ENCODE peak calls at places on chromosomes 1 and 21, in ten cellular contexts. J is right atrium auricular region, I is LNCaP clone FGC, M is AG04449, F is fibroblast of the aortic adventitia, S is AG04450, K is left ventricle myocardium inferior, X is cardiac fibroblast, R is heart right ventricle, P is adrenal gland. O is an unnamed sample.

GRCh38 chr1:67537647-67538018 is 107.4 kb upstream of the SERBP1 start:
- DNase-seq in M (no peak), I (no peak), F (no peak), K (no peak), S (no peak), P (no peak), J (no peak), X (no peak), R (no peak), O (no peak)

GRCh38 chr1:238830036-238830611 is 556.2 kb upstream of the CHRM3 start:
- DNase-seq in S (no peak), J (no peak), M (no peak), P (no peak), K (no peak), I (no peak), F (no peak), X (no peak), R (no peak), O (no peak)

GRCh38 chr1:117696567-117696966 is 90.7 kb downstream of the TENT5C start:
- DNase-seq in R (no peak), J (no peak), F (peak; percentile 95), M (peak; percentile 62), S (peak; percentile 53), I (no peak), X (peak; percentile 85), P (no peak), K (no peak), O (no peak)

GRCh38 chr1:237115035-237115434 is 73.1 kb downstream of the RYR2 start:
- DNase-seq in X (no peak), I (no peak), K (no peak), P (no peak), M (no peak), S (no peak), J (no peak), F (no peak), R (peak; percentile 27), O (no peak)

GRCh38 chr1:41901551-41901950 is 17.2 kb downstream of the HIVEP3 start:
- DNase-seq in F (no peak), K (no peak), M (no peak), X (no peak), S (no peak), J (no peak), P (no peak), I (no peak), R (no peak), O (no peak)

GRCh38 chr1:2386636-2387611 is 4.4 kb downstream of the MORN1 start:
- DNase-seq in R (no peak), X (no peak), S (no peak), I (no peak), J (no peak), M (no peak), P (peak; percentile 12), F (no peak), K (no peak), O (no peak)

GRCh38 chr1:229440821-229441537 is 7.1 kb upstream of the ACTA1 start:
- DNase-seq in F (peak; percentile 60), X (peak; percentile 52), K (no peak), M (peak; percentile 45), I (no peak), R (no peak), P (no peak), S (peak; percentile 66), J (no peak), O (no peak)

GRCh38 chr21:27802816-27803475 is 836.1 kb upstream of the ADAMTS5 start:
- DNase-seq in S (no peak), M (no peak), I (peak; percentile 21), J (no peak), X (peak; percentile 47), K (no peak), P (peak; percentile 16), F (peak; percentile 46), R (peak; percentile 36), O (no peak)

GRCh38 chr1:3587133-3587733 is 24.1 kb downstream of the MEGF6 start:
- DNase-seq in K (no peak), S (no peak), R (no peak), P (no peak), X (no peak), M (no peak), F (no peak), I (peak; percentile 41), J (no peak), O (no peak)

GRCh38 chr1:45945426-45945825 is 142.0 kb downstream of the MAST2 start:
- DNase-seq in S (no peak), F (peak; percentile 68), R (no peak), J (no peak), K (no peak), M (no peak), P (peak; percentile 51), I (no peak), X (peak; percentile 66), O (no peak)

GRCh38 chr1:8985915-8986813 is 40.1 kb downstream of the SLC2A7 start:
- DNase-seq in P (peak; percentile 91), J (peak; percentile 84), S (peak; percentile 81), K (peak; percentile 84), X (peak; percentile 96), M (peak; percentile 86), I (peak; percentile 99), F (peak; percentile 97), R (peak; percentile 83), O (peak; percentile 85)

GRCh38 chr1:205284420-205285144 is 37.0 kb downstream of the NUAK2 start:
- DNase-seq in R (peak; percentile 79), X (peak; percentile 96), S (peak; percentile 95), K (peak; percentile 79), I (no peak), F (peak; percentile 95), P (peak; percentile 98), J (peak; percentile 85), M (peak; percentile 94), O (peak; percentile 81)

GRCh38 chr1:154352581-154353459 is 27.5 kb downstream of the ATP8B2 start:
- DNase-seq in X (peak; percentile 82), P (peak; percentile 73), S (no peak), M (no peak), K (peak; percentile 44), F (peak; percentile 66), J (peak; percentile 66), R (peak; percentile 54), I (no peak), O (peak; percentile 86)

GRCh38 chr1:231554969-231555368 is 26.5 kb downstream of the TSNAX start:
- DNase-seq in I (no peak), K (no peak), S (no peak), R (no peak), M (no peak), J (no peak), P (no peak), F (no peak), X (no peak), O (no peak)

GRCh38 chr21:15199940-15200339 is 135.1 kb upstream of the NRIP1 start:
- DNase-seq in P (no peak), M (no peak), J (no peak), I (no peak), S (no peak), R (no peak), F (no peak), K (no peak), X (no peak), O (no peak)

GRCh38 chr1:36217667-36218066 is 6.6 kb upstream of the THRAP3 start:
- DNase-seq in K (no peak), F (peak; percentile 63), J (no peak), X (peak; percentile 81), M (no peak), S (no peak), I (no peak), P (no peak), R (no peak), O (no peak)

GRCh38 chr1:9844746-9845145 is 21.0 kb upstream of the CLSTN1 start:
- DNase-seq in M (no peak), F (no peak), S (no peak), X (no peak), I (no peak), J (no peak), R (no peak), K (no peak), P (no peak), O (no peak)

GRCh38 chr1:113811353-113811887 is 856 bp downstream of the RSBN1 start:
- DNase-seq in I (no peak), X (peak; percentile 20), R (peak; percentile 45), F (peak; percentile 22), P (peak; percentile 41), J (peak; percentile 72), S (no peak), K (no peak), M (no peak), O (no peak)

GRCh38 chr21:45957551-45957950 is 24.0 kb upstream of the COL6A1 start:
- DNase-seq in F (no peak), I (no peak), P (no peak), X (no peak), K (no peak), R (no peak), J (no peak), M (no peak), S (no peak), O (no peak)
- H3K4me3 ChIP-seq in F (no peak overlapping the region), I (no peak overlapping the region), P (no peak overlapping the region), X (no peak overlapping the region), K (no peak overlapping the region), R (no peak overlapping the region), J (no peak overlapping the region), M (no peak overlapping the region), S (no peak overlapping the region), O (peak overlapping the region; percentile 11)

GRCh38 chr1:152461544-152461943 is 47.5 kb upstream of the CRNN start:
- DNase-seq in K (peak; percentile 18), S (no peak), I (no peak), R (peak; percentile 52), X (peak; percentile 79), M (no peak), J (peak; percentile 66), P (peak; percentile 55), F (peak; percentile 77), O (no peak)
- TF ChIP-seq CTCF in K (peak; percentile 69), S (peak; percentile 33), I (peak; percentile 77), R (peak; percentile 67), X (peak; percentile 60), M (peak; percentile 30), J (peak; percentile 75), P (peak; percentile 58), F (peak; percentile 65), O (peak; percentile 52)

GRCh38 chr1:161119379-161120061 is 1.6 kb downstream of the NIT1 start:
- DNase-seq in J (peak; percentile 78), S (no peak), R (no peak), X (peak; percentile 83), M (no peak), P (peak; percentile 87), I (no peak), F (peak; percentile 75), K (no peak), O (no peak)
- H3K4me3 ChIP-seq in J (no peak overlapping the region), S (no peak overlapping the region), R (no peak overlapping the region), X (no peak overlapping the region), M (peak overlapping the region; percentile 98), P (no peak overlapping the region), I (peak overlapping the region; percentile 100), F (peak overlapping the region; percentile 89), K (peak overlapping the region; percentile 87), O (peak overlapping the region; percentile 94)

GRCh38 chr1:84888753-84889152 is 4.3 kb downstream of the LPAR3 start:
- DNase-seq in M (no peak), J (no peak), P (no peak), X (no peak), I (no peak), K (no peak), S (no peak), R (no peak), F (no peak), O (no peak)
- TF ChIP-seq CTCF in M (no peak), J (no peak), P (no peak), X (no peak), I (no peak), K (no peak), S (no peak), R (no peak), F (no peak), O (no peak)